ENCODE peak calls at places on chromosome 18, in five cellular contexts. E is IMR-90, G is PC-9, B is heart right ventricle, I is pancreas. C is an unnamed sample.

GRCh38 chr18:24538421-24539264 is 78.2 kb downstream of the HRH4 start:
- DNase-seq in I (no peak), E (no peak), B (no peak), G (no peak), C (no peak)

GRCh38 chr18:23963443-23964185 is 50.9 kb upstream of the TTC39C start:
- DNase-seq in G (no peak), I (no peak), B (no peak), E (no peak), C (no peak)

GRCh38 chr18:64273724-64274123 is 124.8 kb upstream of the LINC00305 start:
- DNase-seq in I (no peak), E (no peak), G (no peak), B (no peak), C (no peak)

GRCh38 chr18:3821524-3821923 is 371.6 kb downstream of the TGIF1 start:
- DNase-seq in B (no peak), I (no peak), G (no peak), E (no peak), C (no peak)

GRCh38 chr18:67935638-67936037 is 419.1 kb upstream of the DSEL start:
- DNase-seq in G (no peak), I (no peak), B (no peak), E (no peak), C (no peak)

GRCh38 chr18:10872297-10872696 is 277.1 kb downstream of the PIEZO2 start:
- DNase-seq in B (peak; percentile 17), E (no peak), G (no peak), I (peak; percentile 35), C (no peak)

GRCh38 chr18:32295604-32296003 is 105.8 kb downstream of the MEP1B start:
- DNase-seq in G (no peak), E (no peak), I (no peak), B (no peak), C (no peak)

GRCh38 chr18:32200766-32201165 is 10.9 kb downstream of the MEP1B start:
- DNase-seq in B (no peak), E (no peak), G (no peak), I (no peak), C (no peak)

GRCh38 chr18:50870138-50870845 is 8.6 kb upstream of the ME2 start:
- DNase-seq in B (no peak), G (peak; percentile 96), E (peak; percentile 73), I (no peak), C (no peak)

GRCh38 chr18:74389161-74389927 is 67.8 kb downstream of the DIPK1C start:
- DNase-seq in B (no peak), E (no peak), I (no peak), G (peak; percentile 28), C (no peak)

GRCh38 chr18:31203086-31203793 is 40.6 kb upstream of the DSC1 start:
- DNase-seq in E (no peak), B (peak; percentile 16), I (no peak), G (no peak), C (peak; percentile 22)

GRCh38 chr18:36728345-36728744 is 100.5 kb downstream of the TPGS2 start:
- DNase-seq in I (no peak), B (no peak), G (no peak), E (no peak), C (no peak)

GRCh38 chr18:48656582-48656981 is 117.8 kb downstream of the CTIF start:
- DNase-seq in G (no peak), E (peak; percentile 49), I (no peak), B (no peak), C (no peak)

GRCh38 chr18:75249672-75250470 is 39.3 kb downstream of the TSHZ1 start:
- DNase-seq in G (no peak), E (no peak), B (no peak), I (no peak), C (no peak)

GRCh38 chr18:61397222-61397621 is 64.0 kb downstream of the CDH20 start:
- DNase-seq in B (no peak), E (no peak), G (no peak), I (no peak), C (no peak)

GRCh38 chr18:61400714-61401113 is 67.5 kb downstream of the CDH20 start:
- DNase-seq in I (no peak), E (peak; percentile 75), B (no peak), G (no peak), C (no peak)

GRCh38 chr18:61402761-61403160 is 69.5 kb downstream of the CDH20 start:
- DNase-seq in B (no peak), I (no peak), G (no peak), E (no peak), C (no peak)

GRCh38 chr18:61400016-61400630 is 66.9 kb downstream of the CDH20 start:
- DNase-seq in B (no peak), I (no peak), E (no peak), G (no peak), C (no peak)

DNA sequence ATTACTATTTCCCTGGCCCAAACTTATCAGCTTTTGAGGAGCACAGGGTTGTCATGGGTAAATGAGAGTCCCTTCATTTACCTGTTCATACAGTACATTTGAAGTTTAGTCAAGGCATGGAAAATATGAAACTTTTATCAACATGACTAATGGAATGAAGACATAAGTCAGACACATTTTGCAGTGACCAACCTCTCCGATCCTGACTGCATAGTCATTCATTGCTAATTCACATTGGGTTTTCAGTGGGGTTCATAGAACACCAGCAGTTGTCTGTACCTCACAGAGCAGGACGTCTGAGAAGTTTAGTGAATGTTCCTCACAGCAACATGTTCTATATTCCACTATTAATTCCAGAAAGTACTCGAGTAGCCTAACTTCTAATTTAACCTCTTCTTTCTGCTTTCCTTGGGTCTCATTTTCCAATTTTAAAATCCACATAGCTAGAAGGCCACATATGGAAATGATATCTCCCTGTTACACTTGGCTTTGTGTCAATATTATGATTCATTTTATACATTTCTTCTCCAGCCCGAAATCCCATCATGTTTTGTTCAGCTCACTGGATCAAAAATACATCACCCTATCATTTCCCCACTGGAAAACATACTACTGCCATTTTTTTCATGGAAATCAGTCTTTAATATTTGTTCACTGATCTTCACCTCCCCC is 65.9 kb downstream of the CDH20 start:
- DNase-seq in I (no peak), E (peak; percentile 65), G (no peak), B (no peak), C (no peak)
- H3K4me3 ChIP-seq in I (no peak overlapping the region), E (no peak overlapping the region), G (no peak overlapping the region), B (no peak overlapping the region), C (no peak overlapping the region)

GRCh38 chr18:79385749-79386341 is 9.9 kb upstream of the NFATC1 start:
- DNase-seq in G (no peak), E (no peak), I (no peak), B (no peak), C (no peak)
- H3K27me3 ChIP-seq in G (peaks cover 56% of the 10 kb centered on the region), E (peaks cover 18% of the 10 kb centered on the region), I (no peaks in the 10 kb centered on the region), B (no peaks in the 10 kb centered on the region), C (no peaks in the 10 kb centered on the region)

GRCh38 chr18:34495434-34495833 is 214.7 kb upstream of the DTNA start:
- DNase-seq in I (no peak), G (no peak), B (no peak), E (no peak), C (no peak)

GRCh38 chr18:34492652-34493051 is 217.4 kb upstream of the DTNA start:
- DNase-seq in E (no peak), I (no peak), G (no peak), B (no peak), C (no peak)

GRCh38 chr18:34493099-34493544 is 217.0 kb upstream of the DTNA start:
- DNase-seq in G (peak; percentile 38), B (peak; percentile 74), I (peak; percentile 94), E (peak; percentile 58), C (peak; percentile 77)

GRCh38 chr18:34493566-34494358 is 216.3 kb upstream of the DTNA start:
- DNase-seq in B (peak; percentile 43), E (no peak), G (no peak), I (peak; percentile 56), C (peak; percentile 62)

DNA sequence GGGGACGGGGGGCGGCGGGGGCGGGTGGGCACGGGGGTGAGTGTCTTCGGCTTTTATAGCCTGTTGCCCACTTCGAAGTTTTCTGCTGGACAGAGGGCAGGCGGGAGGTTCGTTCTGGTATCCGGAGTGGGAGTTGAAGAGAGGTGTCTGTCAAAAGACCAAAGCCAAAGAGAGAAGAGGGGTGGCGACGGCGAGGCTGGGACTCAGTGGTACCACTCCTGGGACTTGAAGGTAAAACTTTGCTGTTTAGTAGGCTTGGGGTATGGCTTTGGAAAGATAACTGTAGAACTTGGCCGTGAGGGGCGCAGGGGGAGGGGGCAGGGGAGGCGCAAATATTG is 215.8 kb upstream of the DTNA start:
- DNase-seq in B (peak; percentile 11), I (peak; percentile 15), E (no peak), G (no peak), C (peak; percentile 45)
- H3K4me3 ChIP-seq in B (peak overlapping the region; percentile 55), I (peak overlapping the region; percentile 74), E (no peak overlapping the region), G (no peak overlapping the region), C (peak overlapping the region; percentile 82)

GRCh38 chr18:5537860-5538259 is 5.9 kb downstream of the EPB41L3 start:
- DNase-seq in G (no peak), I (no peak), B (no peak), E (no peak), C (no peak)
- H3K27me3 ChIP-seq in G (no peaks in the 10 kb centered on the region), I (no peaks in the 10 kb centered on the region), B (no peaks in the 10 kb centered on the region), E (no peaks in the 10 kb centered on the region), C (no peaks in the 10 kb centered on the region)